ENCODE peak calls at places on chromosomes 16 and 17, in nine cellular contexts. One of them, this sample, is unnamed.

GRCh38 chr17:2056221-2057129 is 1.6 kb downstream of the HIC1 start:
- DNase-seq in A549: no peak
- DNase-seq in fibroblast of mammary gland: no peak
- DNase-seq in NB4: no peak
- DNase-seq in foreskin fibroblast: no peak
- DNase-seq in natural killer cell: no peak
- DNase-seq in endothelial cell: peak; percentile 28
- DNase-seq in fibroblast of the aortic adventitia: peak; percentile 66
- DNase-seq in PC-3: no peak
- DNase-seq in this sample: no peak

GRCh38 chr16:56609463-56609921 is 1.1 kb downstream of the MT2A start:
- DNase-seq in A549: peak; percentile 63
- DNase-seq in fibroblast of mammary gland: peak; percentile 92
- DNase-seq in NB4: peak; percentile 94
- DNase-seq in foreskin fibroblast: peak; percentile 79
- DNase-seq in natural killer cell: peak; percentile 52
- DNase-seq in endothelial cell: no peak
- DNase-seq in fibroblast of the aortic adventitia: peak; percentile 88
- DNase-seq in PC-3: peak; percentile 58
- DNase-seq in this sample: no peak

GRCh38 chr17:40323317-40323716 is 14.3 kb downstream of the RARA start:
- DNase-seq in A549: no peak
- DNase-seq in fibroblast of mammary gland: no peak
- DNase-seq in NB4: no peak
- DNase-seq in foreskin fibroblast: no peak
- DNase-seq in natural killer cell: no peak
- DNase-seq in endothelial cell: no peak
- DNase-seq in fibroblast of the aortic adventitia: no peak
- DNase-seq in PC-3: no peak
- DNase-seq in this sample: no peak

GRCh38 chr17:44074231-44074910 is 3.8 kb downstream of the G6PC3 start:
- DNase-seq in A549: no peak
- DNase-seq in fibroblast of mammary gland: no peak
- DNase-seq in NB4: no peak
- DNase-seq in foreskin fibroblast: no peak
- DNase-seq in natural killer cell: no peak
- DNase-seq in endothelial cell: no peak
- DNase-seq in fibroblast of the aortic adventitia: no peak
- DNase-seq in PC-3: no peak
- DNase-seq in this sample: no peak

GRCh38 chr16:370443-370842 is at the start of gene MRPL28:
- DNase-seq in A549: peak; percentile 90
- DNase-seq in fibroblast of mammary gland: peak; percentile 92
- DNase-seq in NB4: peak; percentile 92
- DNase-seq in foreskin fibroblast: peak; percentile 93
- DNase-seq in natural killer cell: peak; percentile 90
- DNase-seq in endothelial cell: peak; percentile 90
- DNase-seq in fibroblast of the aortic adventitia: peak; percentile 95
- DNase-seq in PC-3: peak; percentile 87
- DNase-seq in this sample: peak; percentile 91

GRCh38 chr16:58494981-58495860 is 4.7 kb upstream of the NDRG4 start:
- DNase-seq in A549: peak; percentile 93
- DNase-seq in fibroblast of mammary gland: peak; percentile 96
- DNase-seq in NB4: peak; percentile 71
- DNase-seq in foreskin fibroblast: peak; percentile 89
- DNase-seq in natural killer cell: no peak
- DNase-seq in endothelial cell: peak; percentile 76
- DNase-seq in fibroblast of the aortic adventitia: peak; percentile 98
- DNase-seq in PC-3: peak; percentile 85
- DNase-seq in this sample: peak; percentile 91

GRCh38 chr16:54277845-54278703 is 8.5 kb downstream of the IRX3 start:
- DNase-seq in A549: no peak
- DNase-seq in fibroblast of mammary gland: no peak
- DNase-seq in NB4: peak; percentile 38
- DNase-seq in foreskin fibroblast: no peak
- DNase-seq in natural killer cell: no peak
- DNase-seq in endothelial cell: peak; percentile 16
- DNase-seq in fibroblast of the aortic adventitia: no peak
- DNase-seq in PC-3: no peak
- DNase-seq in this sample: peak; percentile 33

GRCh38 chr16:89574681-89575246 is 794 bp upstream of the CPNE7 start:
- DNase-seq in A549: peak; percentile 92
- DNase-seq in fibroblast of mammary gland: peak; percentile 71
- DNase-seq in NB4: peak; percentile 86
- DNase-seq in foreskin fibroblast: peak; percentile 77
- DNase-seq in natural killer cell: peak; percentile 45
- DNase-seq in endothelial cell: peak; percentile 93
- DNase-seq in fibroblast of the aortic adventitia: peak; percentile 65
- DNase-seq in PC-3: peak; percentile 69
- DNase-seq in this sample: peak; percentile 79

GRCh38 chr17:8131844-8132441 is 8.0 kb upstream of the HES7 start:
- DNase-seq in A549: no peak
- DNase-seq in fibroblast of mammary gland: no peak
- DNase-seq in NB4: no peak
- DNase-seq in foreskin fibroblast: no peak
- DNase-seq in natural killer cell: no peak
- DNase-seq in endothelial cell: no peak
- DNase-seq in fibroblast of the aortic adventitia: no peak
- DNase-seq in PC-3: peak; percentile 37
- DNase-seq in this sample: no peak

GRCh38 chr17:68461589-68461988 is 4.3 kb upstream of the WIPI1 start:
- DNase-seq in A549: no peak
- DNase-seq in fibroblast of mammary gland: no peak
- DNase-seq in NB4: no peak
- DNase-seq in foreskin fibroblast: no peak
- DNase-seq in natural killer cell: no peak
- DNase-seq in endothelial cell: no peak
- DNase-seq in fibroblast of the aortic adventitia: no peak
- DNase-seq in PC-3: no peak
- DNase-seq in this sample: no peak

GRCh38 chr17:80348551-80349436 is 66.2 kb upstream of the ENDOV start:
- DNase-seq in A549: no peak
- DNase-seq in fibroblast of mammary gland: peak; percentile 28
- DNase-seq in NB4: peak; percentile 64
- DNase-seq in foreskin fibroblast: peak; percentile 20
- DNase-seq in natural killer cell: no peak
- DNase-seq in endothelial cell: no peak
- DNase-seq in fibroblast of the aortic adventitia: no peak
- DNase-seq in PC-3: peak; percentile 16
- DNase-seq in this sample: no peak

GRCh38 chr16:71711789-71712188 is 12.7 kb downstream of the PHLPP2 start:
- DNase-seq in A549: no peak
- DNase-seq in fibroblast of mammary gland: no peak
- DNase-seq in NB4: no peak
- DNase-seq in foreskin fibroblast: no peak
- DNase-seq in natural killer cell: no peak
- DNase-seq in endothelial cell: no peak
- DNase-seq in fibroblast of the aortic adventitia: no peak
- DNase-seq in PC-3: no peak
- DNase-seq in this sample: no peak

GRCh38 chr17:8121531-8122390 is 2.1 kb downstream of the HES7 start:
- DNase-seq in A549: peak; percentile 78
- DNase-seq in fibroblast of mammary gland: peak; percentile 58
- DNase-seq in NB4: peak; percentile 83
- DNase-seq in foreskin fibroblast: peak; percentile 69
- DNase-seq in natural killer cell: peak; percentile 57
- DNase-seq in endothelial cell: peak; percentile 69
- DNase-seq in fibroblast of the aortic adventitia: peak; percentile 45
- DNase-seq in PC-3: peak; percentile 47
- DNase-seq in this sample: peak; percentile 65

GRCh38 chr16:78665373-78665772 is 565.9 kb downstream of the WWOX start:
- DNase-seq in A549: no peak
- DNase-seq in fibroblast of mammary gland: peak; percentile 11
- DNase-seq in NB4: no peak
- DNase-seq in foreskin fibroblast: no peak
- DNase-seq in natural killer cell: no peak
- DNase-seq in endothelial cell: no peak
- DNase-seq in fibroblast of the aortic adventitia: no peak
- DNase-seq in PC-3: no peak
- DNase-seq in this sample: no peak

GRCh38 chr16:60077791-60078280 is 1343.7 kb upstream of the GOT2 start:
- DNase-seq in A549: no peak
- DNase-seq in fibroblast of mammary gland: no peak
- DNase-seq in NB4: peak; percentile 11
- DNase-seq in foreskin fibroblast: no peak
- DNase-seq in natural killer cell: no peak
- DNase-seq in endothelial cell: no peak
- DNase-seq in fibroblast of the aortic adventitia: no peak
- DNase-seq in PC-3: no peak
- DNase-seq in this sample: no peak

DNA sequence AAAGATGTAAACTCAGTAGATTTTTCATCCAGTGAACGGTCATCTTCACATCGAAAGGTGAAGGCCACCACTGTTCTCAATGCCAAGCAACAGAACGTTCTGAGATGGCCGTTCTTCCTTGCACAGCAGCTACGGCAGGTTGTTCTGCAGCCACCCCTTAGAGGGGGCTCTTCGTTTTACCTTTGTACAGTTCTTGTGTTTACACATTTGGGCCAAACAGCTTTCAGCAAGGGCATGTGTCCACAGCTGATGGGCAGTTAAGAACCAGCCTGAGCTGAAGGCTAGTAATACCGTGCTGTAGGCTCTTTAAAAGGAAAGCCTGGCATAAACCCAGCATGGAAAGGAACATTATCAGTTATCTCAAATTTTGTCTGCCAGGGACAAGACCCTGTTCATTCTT is 15.9 kb downstream of the PLD6 start:
- DNase-seq in A549: no peak
- DNase-seq in fibroblast of mammary gland: no peak
- DNase-seq in NB4: no peak
- DNase-seq in foreskin fibroblast: no peak
- DNase-seq in natural killer cell: no peak
- DNase-seq in endothelial cell: no peak
- DNase-seq in fibroblast of the aortic adventitia: no peak
- DNase-seq in PC-3: no peak
- DNase-seq in this sample: no peak
- TF ChIP-seq CTCF in A549: no peak
- TF ChIP-seq CTCF in fibroblast of mammary gland: no peak
- TF ChIP-seq CTCF in NB4: no peak
- TF ChIP-seq CTCF in foreskin fibroblast: no peak
- TF ChIP-seq CTCF in natural killer cell: no peak
- TF ChIP-seq CTCF in endothelial cell: no peak
- TF ChIP-seq CTCF in fibroblast of the aortic adventitia: no peak
- TF ChIP-seq CTCF in PC-3: no peak
- TF ChIP-seq CTCF in this sample: no peak

GRCh38 chr17:65085397-65085796 is 28.9 kb upstream of the GNA13 start:
- DNase-seq in A549: no peak
- DNase-seq in fibroblast of mammary gland: peak; percentile 28
- DNase-seq in NB4: peak; percentile 25
- DNase-seq in foreskin fibroblast: no peak
- DNase-seq in natural killer cell: no peak
- DNase-seq in endothelial cell: no peak
- DNase-seq in fibroblast of the aortic adventitia: no peak
- DNase-seq in PC-3: no peak
- DNase-seq in this sample: no peak
- TF ChIP-seq CTCF in A549: no peak
- TF ChIP-seq CTCF in fibroblast of mammary gland: no peak
- TF ChIP-seq CTCF in NB4: no peak
- TF ChIP-seq CTCF in foreskin fibroblast: no peak
- TF ChIP-seq CTCF in natural killer cell: no peak
- TF ChIP-seq CTCF in endothelial cell: no peak
- TF ChIP-seq CTCF in fibroblast of the aortic adventitia: no peak
- TF ChIP-seq CTCF in PC-3: no peak
- TF ChIP-seq CTCF in this sample: no peak

DNA sequence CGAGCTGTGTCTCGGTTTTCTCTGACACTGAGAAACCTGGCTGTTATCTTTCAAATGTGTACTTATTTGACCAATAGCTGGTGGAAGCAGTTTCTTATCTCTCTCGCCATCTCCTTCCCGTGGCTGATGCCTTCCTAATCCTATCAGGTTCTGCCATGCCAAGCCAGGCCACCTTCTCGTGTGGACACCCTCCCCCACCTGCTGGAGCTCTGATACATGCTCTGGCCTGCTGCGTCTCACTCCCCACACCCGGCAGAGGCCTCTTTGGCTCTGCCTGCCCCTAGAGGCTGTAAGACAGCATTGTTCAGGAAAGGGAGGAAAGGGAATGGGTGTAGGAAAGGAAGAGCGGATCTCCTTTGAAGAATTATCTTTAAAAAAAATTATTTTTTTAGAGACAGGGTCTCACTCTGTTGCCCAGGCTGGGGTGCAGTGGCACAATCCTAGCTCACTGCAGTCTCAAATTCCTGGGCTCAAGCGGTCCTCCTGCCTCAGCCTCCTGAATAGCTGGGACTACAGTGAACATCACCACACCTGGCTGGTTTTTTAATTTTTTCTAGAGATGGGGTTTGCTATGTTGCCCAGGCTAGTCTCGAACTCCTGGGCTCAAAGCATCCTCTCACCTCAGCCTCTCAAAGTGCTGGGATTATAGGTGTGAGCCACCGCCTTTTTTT is 7.5 kb upstream of the ARMC5 start:
- DNase-seq in A549: peak; percentile 82
- DNase-seq in fibroblast of mammary gland: peak; percentile 74
- DNase-seq in NB4: peak; percentile 57
- DNase-seq in foreskin fibroblast: peak; percentile 70
- DNase-seq in natural killer cell: no peak
- DNase-seq in endothelial cell: peak; percentile 59
- DNase-seq in fibroblast of the aortic adventitia: peak; percentile 51
- DNase-seq in PC-3: peak; percentile 60
- DNase-seq in this sample: no peak
- TF ChIP-seq CTCF in A549: peak; percentile 29
- TF ChIP-seq CTCF in fibroblast of mammary gland: peak; percentile 73
- TF ChIP-seq CTCF in NB4: peak; percentile 47
- TF ChIP-seq CTCF in foreskin fibroblast: peak; percentile 83
- TF ChIP-seq CTCF in natural killer cell: no peak
- TF ChIP-seq CTCF in endothelial cell: peak; percentile 43
- TF ChIP-seq CTCF in fibroblast of the aortic adventitia: peak; percentile 71
- TF ChIP-seq CTCF in PC-3: peak; percentile 55
- TF ChIP-seq CTCF in this sample: peak; percentile 70

GRCh38 chr16:26795184-26795583 is 271.5 kb upstream of the C16orf82 start:
- DNase-seq in A549: no peak
- DNase-seq in fibroblast of mammary gland: no peak
- DNase-seq in NB4: peak; percentile 42
- DNase-seq in foreskin fibroblast: no peak
- DNase-seq in natural killer cell: no peak
- DNase-seq in endothelial cell: peak; percentile 5
- DNase-seq in fibroblast of the aortic adventitia: no peak
- DNase-seq in PC-3: no peak
- DNase-seq in this sample: peak; percentile 5
- TF ChIP-seq CTCF in A549: no peak
- TF ChIP-seq CTCF in fibroblast of mammary gland: no peak
- TF ChIP-seq CTCF in NB4: peak; percentile 45
- TF ChIP-seq CTCF in foreskin fibroblast: no peak
- TF ChIP-seq CTCF in natural killer cell: peak; percentile 15
- TF ChIP-seq CTCF in endothelial cell: no peak
- TF ChIP-seq CTCF in fibroblast of the aortic adventitia: no peak
- TF ChIP-seq CTCF in PC-3: no peak
- TF ChIP-seq CTCF in this sample: peak; percentile 42

DNA sequence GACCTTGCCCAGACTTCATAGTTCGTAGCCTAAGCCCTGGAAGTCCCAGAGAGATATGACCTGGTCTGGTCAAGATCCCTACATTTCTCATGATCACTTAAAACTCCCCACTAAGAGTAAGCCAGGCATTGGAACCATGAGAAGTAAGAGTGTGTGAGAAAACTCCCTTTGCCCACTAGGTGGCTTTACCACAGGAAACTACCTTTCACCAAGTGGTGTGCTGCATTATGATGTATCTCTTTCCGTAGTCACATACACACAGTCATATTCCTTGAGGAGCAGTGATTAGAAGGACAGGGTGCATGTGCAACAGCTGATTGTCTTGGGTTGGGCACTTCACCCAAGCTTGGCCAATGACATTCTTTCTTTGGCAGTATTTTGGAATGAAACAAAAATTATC is 639.3 kb downstream of the KCNJ2 start:
- DNase-seq in A549: peak; percentile 3
- DNase-seq in fibroblast of mammary gland: no peak
- DNase-seq in NB4: peak; percentile 9
- DNase-seq in foreskin fibroblast: no peak
- DNase-seq in natural killer cell: no peak
- DNase-seq in endothelial cell: no peak
- DNase-seq in fibroblast of the aortic adventitia: no peak
- DNase-seq in PC-3: peak; percentile 63
- DNase-seq in this sample: no peak
- TF ChIP-seq CTCF in A549: no peak
- TF ChIP-seq CTCF in fibroblast of mammary gland: peak; percentile 29
- TF ChIP-seq CTCF in NB4: peak; percentile 14
- TF ChIP-seq CTCF in foreskin fibroblast: no peak
- TF ChIP-seq CTCF in natural killer cell: no peak
- TF ChIP-seq CTCF in endothelial cell: peak; percentile 60
- TF ChIP-seq CTCF in fibroblast of the aortic adventitia: no peak
- TF ChIP-seq CTCF in PC-3: peak; percentile 88
- TF ChIP-seq CTCF in this sample: peak; percentile 47